ENCODE peak calls at places on chromosomes 4 and X, in nine cellular contexts. N, Y, O, K, V, F, Q, U and H are unnamed samples.
A peak's percentile ranks its signal among the peaks of the same experiment; 100 is the strongest.

GRCh38 chr4:23889368-23889767 is 479 bp downstream of the PPARGC1A start:
- DNase-seq in F (no peak), N (no peak), Q (no peak), V (no peak), O (no peak), K (no peak), U (no peak), Y (no peak), H (no peak)

GRCh38 chr4:168604496-168605373 is 107.9 kb downstream of the PALLD start:
- DNase-seq in Y (peak; percentile 96), O (no peak), N (no peak), F (no peak), V (peak; percentile 88), K (no peak), U (no peak), Q (peak; percentile 33), H (no peak)

GRCh38 chrX:47562615-47563243 is 1.7 kb downstream of the ARAF start:
- DNase-seq in K (no peak), O (no peak), Q (peak; percentile 27), V (no peak), F (no peak), U (no peak), Y (peak; percentile 61), N (no peak), H (peak; percentile 52)

GRCh38 chr4:108547682-108548081 is 72.7 kb upstream of the RPL34 start:
- DNase-seq in U (no peak), Y (no peak), N (no peak), Q (no peak), K (no peak), O (no peak), F (no peak), V (no peak), H (no peak)

GRCh38 chrX:47798861-47799260 is 37.8 kb upstream of the ZNF81 start:
- DNase-seq in Y (no peak), V (peak; percentile 60), U (no peak), N (no peak), Q (no peak), F (no peak), O (no peak), K (no peak), H (no peak)

GRCh38 chr4:142353149-142353738 is 492.9 kb downstream of the INPP4B start:
- DNase-seq in Y (peak; percentile 70), N (no peak), V (peak; percentile 67), F (peak; percentile 27), Q (peak; percentile 81), O (no peak), K (no peak), U (no peak), H (peak; percentile 1)

GRCh38 chr4:55021214-55021613 is 104.2 kb downstream of the KDR start:
- DNase-seq in Y (peak; percentile 73), U (no peak), K (no peak), V (no peak), O (no peak), N (no peak), F (no peak), Q (no peak), H (no peak)

GRCh38 chrX:72272868-72273267 is 4.2 kb downstream of the RPS4X start:
- DNase-seq in U (no peak), O (no peak), F (no peak), Y (no peak), K (no peak), Q (no peak), N (no peak), V (peak; percentile 81), H (no peak)

GRCh38 chrX:115571712-115572111 is 10.7 kb downstream of the PLS3 start:
- DNase-seq in F (no peak), N (no peak), Q (no peak), O (no peak), K (no peak), V (no peak), Y (no peak), U (no peak), H (no peak)

GRCh38 chr4:98656443-98656842 is 2.0 kb downstream of the TSPAN5 start:
- DNase-seq in V (no peak), U (no peak), F (no peak), O (no peak), Q (no peak), Y (no peak), K (no peak), N (no peak), H (no peak)
- H3K4me3 ChIP-seq in V (no peak overlapping the region), U (no peak overlapping the region), F (no peak overlapping the region), O (peak overlapping the region; percentile 94), Q (peak overlapping the region; percentile 91), Y (peak overlapping the region; percentile 67), K (peak overlapping the region; percentile 75), N (no peak overlapping the region), H (no peak overlapping the region)

DNA sequence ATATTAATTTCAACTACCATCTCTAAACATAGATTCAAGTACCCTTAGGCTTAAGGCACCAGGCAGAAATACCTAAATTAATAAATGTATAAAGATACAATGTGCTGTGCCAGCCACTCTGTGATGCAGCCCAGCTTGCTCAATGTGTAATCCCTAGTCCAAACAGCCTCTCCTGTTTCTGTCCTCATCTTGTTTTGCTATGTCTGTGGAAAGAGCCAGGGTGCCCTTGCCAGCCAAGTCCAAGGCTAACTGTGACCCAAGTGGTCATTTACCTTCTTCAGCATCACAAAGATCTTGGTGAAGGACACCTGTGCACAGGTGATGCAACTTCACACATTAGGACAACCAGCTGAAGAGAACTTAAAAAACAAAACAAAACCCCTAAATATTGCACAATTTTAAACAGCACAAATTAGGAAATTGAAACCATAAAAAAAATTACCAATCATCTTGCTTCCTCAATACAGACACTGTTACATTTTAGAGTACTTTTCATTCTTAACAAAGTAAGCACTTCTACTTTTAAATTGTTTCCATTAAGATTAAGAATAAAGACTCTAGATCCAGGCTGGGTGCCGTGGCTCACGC is 89.6 kb downstream of the C4orf51 start:
- DNase-seq in U (no peak), N (no peak), Y (no peak), F (no peak), O (no peak), V (no peak), Q (no peak), K (no peak), H (no peak)
- H3K36me3 ChIP-seq in U (peaks cover 34% of the 10 kb centered on the region), N (peaks cover 3% of the 10 kb centered on the region), Y (peaks cover 12% of the 10 kb centered on the region), F (peaks cover 32% of the 10 kb centered on the region), O (no peaks in the 10 kb centered on the region), V (peaks cover 2% of the 10 kb centered on the region), Q (peaks cover 34% of the 10 kb centered on the region), K (peaks cover 18% of the 10 kb centered on the region), H (peaks cover 21% of the 10 kb centered on the region)

DNA sequence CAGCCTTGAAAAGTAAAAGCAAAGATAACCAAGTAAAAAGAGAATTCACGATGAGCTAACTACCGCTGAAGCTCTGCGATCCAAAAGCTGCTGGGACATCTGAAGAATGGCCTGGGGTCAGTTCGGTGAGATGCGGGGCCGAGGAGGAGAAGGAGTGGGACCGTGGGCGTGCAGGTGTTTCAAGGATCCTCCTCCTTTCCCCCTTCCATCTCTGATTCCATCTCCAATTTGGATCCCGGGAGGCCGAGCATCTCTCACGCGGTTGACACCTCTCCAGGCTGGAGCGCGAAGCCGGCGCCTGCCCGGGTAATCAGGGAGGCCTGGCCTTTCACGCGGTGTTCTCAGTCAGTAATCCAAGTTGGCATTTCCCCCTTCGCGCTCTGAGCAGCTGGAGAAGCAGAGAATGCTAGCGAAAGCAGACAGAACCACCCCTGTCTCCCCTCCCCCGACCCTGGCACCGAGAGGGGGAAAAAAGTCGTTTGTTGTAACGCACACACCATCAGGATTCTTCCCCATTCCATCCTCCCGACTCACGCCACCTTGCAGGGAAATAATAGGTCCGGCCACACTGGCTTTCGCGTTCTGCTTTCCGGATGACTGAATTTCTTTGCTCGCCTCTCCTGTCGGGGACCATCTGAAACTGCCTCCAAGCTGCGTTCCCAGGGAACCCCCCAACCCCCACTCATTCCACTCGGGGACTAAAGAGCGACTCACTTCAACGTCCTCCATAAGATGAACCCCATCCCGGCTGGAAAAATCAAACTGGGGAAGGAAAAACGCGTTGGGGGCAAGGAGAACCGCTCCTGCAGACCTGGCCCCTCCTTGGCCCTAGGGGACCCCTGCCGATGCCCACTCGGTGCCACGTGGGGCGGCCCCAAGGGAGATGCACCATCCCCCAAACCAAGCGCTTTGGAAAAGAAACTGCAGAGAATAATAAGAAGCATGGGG is 6.5 kb downstream of the NEUROG2 start:
- DNase-seq in O (no peak), Y (no peak), N (no peak), F (no peak), V (peak; percentile 40), Q (peak; percentile 59), K (no peak), U (no peak), H (peak; percentile 60)
- H3K27me3 ChIP-seq in O (peaks cover 64% of the 10 kb centered on the region), Y (peaks cover 79% of the 10 kb centered on the region), N (no peaks in the 10 kb centered on the region), F (peaks cover 2% of the 10 kb centered on the region), V (peaks cover 50% of the 10 kb centered on the region), Q (peaks cover 100% of the 10 kb centered on the region), K (peaks cover 55% of the 10 kb centered on the region), U (peaks cover 30% of the 10 kb centered on the region), H (peaks cover 82% of the 10 kb centered on the region)

DNA sequence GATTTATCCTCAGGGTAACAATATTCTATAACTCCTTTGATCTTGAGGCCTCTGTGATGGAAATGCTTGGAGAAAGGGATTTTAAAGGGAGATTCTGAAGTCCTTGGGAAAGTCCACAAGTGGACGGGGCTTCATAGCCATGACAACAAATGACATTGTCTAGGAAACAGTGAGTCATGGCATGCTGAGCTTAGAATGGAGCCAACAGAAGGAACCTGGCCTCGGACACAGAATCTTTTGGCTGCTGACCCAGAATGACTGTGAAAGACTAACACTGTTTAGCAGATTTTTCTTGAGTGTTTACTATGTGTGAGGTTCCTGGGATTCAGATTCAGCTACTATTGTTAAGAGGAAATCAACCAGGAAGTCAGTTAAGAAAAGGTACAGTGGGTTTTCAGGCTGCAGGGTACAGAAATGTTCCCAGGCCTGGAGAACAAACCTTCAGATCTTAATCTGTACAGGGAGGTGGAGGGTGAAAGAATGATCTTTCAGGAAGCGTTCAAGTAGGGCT is 18.1 kb upstream of the CXCL2 start:
- DNase-seq in Y (no peak), V (peak; percentile 91), U (peak; percentile 38), Q (no peak), N (no peak), K (peak; percentile 92), O (peak; percentile 71), F (peak; percentile 40), H (no peak)
- H3K4me3 ChIP-seq in Y (no peak overlapping the region), V (no peak overlapping the region), U (no peak overlapping the region), Q (no peak overlapping the region), N (no peak overlapping the region), K (no peak overlapping the region), O (peak overlapping the region; percentile 3), F (no peak overlapping the region), H (no peak overlapping the region)

GRCh38 chr4:56440983-56441382 is 4.9 kb downstream of the PAICS start:
- DNase-seq in Y (peak; percentile 23), F (no peak), V (no peak), Q (no peak), U (no peak), K (no peak), O (no peak), N (no peak), H (no peak)
- H3K36me3 ChIP-seq in Y (peaks cover 30% of the 10 kb centered on the region), F (peaks cover 45% of the 10 kb centered on the region), V (no peaks in the 10 kb centered on the region), Q (peaks cover 55% of the 10 kb centered on the region), U (peaks cover 39% of the 10 kb centered on the region), K (no peaks in the 10 kb centered on the region), O (no peaks in the 10 kb centered on the region), N (no peaks in the 10 kb centered on the region), H (peaks cover 14% of the 10 kb centered on the region)